ENCODE peak calls at places on chromosomes 16 and 17, in eight cellular contexts. One of them, this sample, is unnamed.

GRCh38 chr17:47324224-47325020 is 667 bp downstream of the EFCAB13 start:
- DNase-seq in SW480: no peak
- DNase-seq in GM23338: peak
- DNase-seq in lower lobe of right lung: peak
- DNase-seq in lower leg skin: peak
- DNase-seq in NCI-H774: peak
- DNase-seq in ELR: peak
- DNase-seq in T1000: peak
- DNase-seq in this sample: no peak

GRCh38 chr17:74345433-74346241 is 16.0 kb downstream of the BTBD17 start:
- DNase-seq in lower leg skin: no peak
- DNase-seq in SW480: no peak
- DNase-seq in lower lobe of right lung: no peak
- DNase-seq in ELR: no peak
- DNase-seq in T1000: no peak
- DNase-seq in NCI-H774: no peak
- DNase-seq in GM23338: no peak
- DNase-seq in this sample: no peak

GRCh38 chr17:63366238-63366561 is 79.9 kb downstream of the CYB561 start:
- DNase-seq in lower leg skin: no peak
- DNase-seq in SW480: no peak
- DNase-seq in lower lobe of right lung: no peak
- DNase-seq in NCI-H774: no peak
- DNase-seq in T1000: no peak
- DNase-seq in GM23338: no peak
- DNase-seq in ELR: peak
- DNase-seq in this sample: no peak

GRCh38 chr17:36104601-36105000 is 974 bp downstream of the CCL4 start:
- DNase-seq in lower lobe of right lung: no peak
- DNase-seq in ELR: no peak
- DNase-seq in GM23338: no peak
- DNase-seq in T1000: no peak
- DNase-seq in lower leg skin: no peak
- DNase-seq in SW480: no peak
- DNase-seq in NCI-H774: no peak
- DNase-seq in this sample: no peak

GRCh38 chr16:74099530-74099929 is 197.1 kb upstream of the PSMD7 start:
- DNase-seq in ELR: no peak
- DNase-seq in lower leg skin: no peak
- DNase-seq in T1000: no peak
- DNase-seq in SW480: no peak
- DNase-seq in GM23338: peak
- DNase-seq in lower lobe of right lung: no peak
- DNase-seq in NCI-H774: no peak
- DNase-seq in this sample: no peak

GRCh38 chr16:84834403-84834772 is 14.6 kb downstream of the CRISPLD2 start:
- DNase-seq in ELR: peak
- DNase-seq in lower leg skin: no peak
- DNase-seq in lower lobe of right lung: no peak
- DNase-seq in NCI-H774: no peak
- DNase-seq in GM23338: no peak
- DNase-seq in T1000: no peak
- DNase-seq in SW480: no peak
- DNase-seq in this sample: no peak

GRCh38 chr17:11290814-11291213 is 49.8 kb downstream of the SHISA6 start:
- DNase-seq in lower lobe of right lung: no peak
- DNase-seq in GM23338: no peak
- DNase-seq in NCI-H774: no peak
- DNase-seq in ELR: no peak
- DNase-seq in lower leg skin: no peak
- DNase-seq in SW480: no peak
- DNase-seq in T1000: no peak
- DNase-seq in this sample: no peak

GRCh38 chr16:1822801-1823200 is 3.8 kb downstream of the HAGH start:
- DNase-seq in lower lobe of right lung: no peak
- DNase-seq in NCI-H774: no peak
- DNase-seq in SW480: no peak
- DNase-seq in lower leg skin: no peak
- DNase-seq in T1000: no peak
- DNase-seq in GM23338: no peak
- DNase-seq in ELR: no peak
- DNase-seq in this sample: no peak

GRCh38 chr17:56694825-56695224 is 101.3 kb downstream of the NOG start:
- DNase-seq in SW480: no peak
- DNase-seq in T1000: no peak
- DNase-seq in lower lobe of right lung: no peak
- DNase-seq in NCI-H774: no peak
- DNase-seq in ELR: no peak
- DNase-seq in lower leg skin: no peak
- DNase-seq in GM23338: no peak
- DNase-seq in this sample: no peak

GRCh38 chr17:62566996-62567578 is 60.4 kb upstream of the MRC2 start:
- DNase-seq in SW480: no peak
- DNase-seq in T1000: no peak
- DNase-seq in lower leg skin: no peak
- DNase-seq in ELR: no peak
- DNase-seq in GM23338: no peak
- DNase-seq in NCI-H774: no peak
- DNase-seq in lower lobe of right lung: no peak
- DNase-seq in this sample: no peak

GRCh38 chr16:48106445-48106844 is 49.3 kb downstream of the ABCC12 start:
- DNase-seq in SW480: no peak
- DNase-seq in lower lobe of right lung: no peak
- DNase-seq in lower leg skin: no peak
- DNase-seq in GM23338: no peak
- DNase-seq in NCI-H774: no peak
- DNase-seq in ELR: no peak
- DNase-seq in T1000: no peak
- DNase-seq in this sample: no peak

GRCh38 chr16:73735018-73735417 is 561.6 kb upstream of the PSMD7 start:
- DNase-seq in GM23338: no peak
- DNase-seq in lower leg skin: no peak
- DNase-seq in SW480: peak
- DNase-seq in lower lobe of right lung: no peak
- DNase-seq in T1000: no peak
- DNase-seq in NCI-H774: no peak
- DNase-seq in ELR: peak
- DNase-seq in this sample: peak

GRCh38 chr17:78692460-78693010 is 89.5 kb downstream of the CYTH1 start:
- DNase-seq in lower leg skin: no peak
- DNase-seq in NCI-H774: no peak
- DNase-seq in lower lobe of right lung: no peak
- DNase-seq in SW480: no peak
- DNase-seq in T1000: no peak
- DNase-seq in GM23338: no peak
- DNase-seq in ELR: no peak
- DNase-seq in this sample: no peak

GRCh38 chr17:79393358-79394038 is 217.4 kb downstream of the RBFOX3 start:
- DNase-seq in NCI-H774: peak
- DNase-seq in ELR: peak
- DNase-seq in T1000: peak
- DNase-seq in SW480: peak
- DNase-seq in lower leg skin: peak
- DNase-seq in lower lobe of right lung: peak
- DNase-seq in GM23338: peak
- DNase-seq in this sample: no peak

GRCh38 chr16:84608281-84608680 is 9.6 kb downstream of the COTL1 start:
- DNase-seq in lower lobe of right lung: no peak
- DNase-seq in T1000: no peak
- DNase-seq in ELR: no peak
- DNase-seq in lower leg skin: no peak
- DNase-seq in SW480: no peak
- DNase-seq in GM23338: no peak
- DNase-seq in NCI-H774: no peak
- DNase-seq in this sample: no peak

GRCh38 chr16:83744521-83744981 is 63.2 kb upstream of the HSBP1 start:
- DNase-seq in GM23338: no peak
- DNase-seq in ELR: peak
- DNase-seq in lower leg skin: peak
- DNase-seq in SW480: peak
- DNase-seq in lower lobe of right lung: peak
- DNase-seq in T1000: peak
- DNase-seq in NCI-H774: no peak
- DNase-seq in this sample: no peak

GRCh38 chr16:73064227-73064995 is 16.5 kb upstream of the ZFHX3 start:
- DNase-seq in lower lobe of right lung: no peak
- DNase-seq in T1000: no peak
- DNase-seq in SW480: no peak
- DNase-seq in lower leg skin: no peak
- DNase-seq in ELR: peak
- DNase-seq in NCI-H774: no peak
- DNase-seq in GM23338: peak
- DNase-seq in this sample: no peak

GRCh38 chr17:49715717-49716279 is 8.0 kb upstream of the SLC35B1 start:
- DNase-seq in NCI-H774: no peak
- DNase-seq in GM23338: no peak
- DNase-seq in lower lobe of right lung: no peak
- DNase-seq in lower leg skin: no peak
- DNase-seq in T1000: no peak
- DNase-seq in ELR: no peak
- DNase-seq in SW480: no peak
- DNase-seq in this sample: no peak

GRCh38 chr16:51636913-51637743 is 486.1 kb upstream of the SALL1 start:
- DNase-seq in T1000: peak
- DNase-seq in GM23338: peak
- DNase-seq in lower lobe of right lung: no peak
- DNase-seq in lower leg skin: no peak
- DNase-seq in SW480: no peak
- DNase-seq in NCI-H774: no peak
- DNase-seq in ELR: peak
- DNase-seq in this sample: no peak

GRCh38 chr17:47727704-47728036 is 5.4 kb upstream of the TBX21 start:
- DNase-seq in SW480: no peak
- DNase-seq in lower leg skin: no peak
- DNase-seq in lower lobe of right lung: peak
- DNase-seq in NCI-H774: no peak
- DNase-seq in GM23338: no peak
- DNase-seq in ELR: no peak
- DNase-seq in T1000: no peak
- DNase-seq in this sample: no peak

GRCh38 chr16:65212791-65213190 is 90.9 kb upstream of the CDH11 start:
- DNase-seq in SW480: no peak
- DNase-seq in GM23338: no peak
- DNase-seq in T1000: no peak
- DNase-seq in ELR: no peak
- DNase-seq in lower leg skin: no peak
- DNase-seq in NCI-H774: no peak
- DNase-seq in lower lobe of right lung: no peak
- DNase-seq in this sample: no peak

GRCh38 chr17:81582769-81583168 is 30.6 kb upstream of the FAAP100 start:
- DNase-seq in lower lobe of right lung: no peak
- DNase-seq in GM23338: no peak
- DNase-seq in T1000: no peak
- DNase-seq in lower leg skin: no peak
- DNase-seq in NCI-H774: no peak
- DNase-seq in ELR: no peak
- DNase-seq in SW480: no peak
- DNase-seq in this sample: no peak

GRCh38 chr16:28110074-28110473 is 46.6 kb upstream of the GSG1L start:
- DNase-seq in lower leg skin: no peak
- DNase-seq in ELR: no peak
- DNase-seq in NCI-H774: no peak
- DNase-seq in lower lobe of right lung: no peak
- DNase-seq in T1000: no peak
- DNase-seq in GM23338: no peak
- DNase-seq in SW480: no peak
- DNase-seq in this sample: peak

GRCh38 chr16:78750611-78751010 is 651.2 kb downstream of the WWOX start:
- DNase-seq in SW480: no peak
- DNase-seq in ELR: no peak
- DNase-seq in T1000: no peak
- DNase-seq in lower lobe of right lung: no peak
- DNase-seq in lower leg skin: no peak
- DNase-seq in GM23338: no peak
- DNase-seq in NCI-H774: no peak
- DNase-seq in this sample: no peak

GRCh38 chr17:56640116-56640515 is 46.6 kb downstream of the NOG start:
- DNase-seq in ELR: no peak
- DNase-seq in GM23338: no peak
- DNase-seq in lower leg skin: no peak
- DNase-seq in SW480: no peak
- DNase-seq in T1000: no peak
- DNase-seq in lower lobe of right lung: no peak
- DNase-seq in NCI-H774: no peak
- DNase-seq in this sample: no peak

GRCh38 chr16:50395763-50396710 is 27.2 kb upstream of the BRD7 start:
- DNase-seq in lower leg skin: peak
- DNase-seq in NCI-H774: no peak
- DNase-seq in GM23338: no peak
- DNase-seq in T1000: no peak
- DNase-seq in SW480: no peak
- DNase-seq in lower lobe of right lung: no peak
- DNase-seq in ELR: no peak
- DNase-seq in this sample: no peak

GRCh38 chr17:48175692-48176450 is 68.3 kb downstream of the SNX11 start:
- DNase-seq in lower lobe of right lung: no peak
- DNase-seq in NCI-H774: no peak
- DNase-seq in GM23338: no peak
- DNase-seq in lower leg skin: no peak
- DNase-seq in SW480: no peak
- DNase-seq in T1000: peak
- DNase-seq in ELR: peak
- DNase-seq in this sample: peak

GRCh38 chr17:49901460-49902331 is 53.8 kb upstream of the TAC4 start:
- DNase-seq in ELR: peak
- DNase-seq in NCI-H774: no peak
- DNase-seq in GM23338: peak
- DNase-seq in T1000: no peak
- DNase-seq in lower leg skin: no peak
- DNase-seq in SW480: peak
- DNase-seq in lower lobe of right lung: peak
- DNase-seq in this sample: no peak

GRCh38 chr17:79137791-79138190 is 63.2 kb downstream of the ENGASE start:
- DNase-seq in ELR: no peak
- DNase-seq in T1000: no peak
- DNase-seq in lower lobe of right lung: no peak
- DNase-seq in SW480: no peak
- DNase-seq in lower leg skin: no peak
- DNase-seq in GM23338: no peak
- DNase-seq in NCI-H774: no peak
- DNase-seq in this sample: no peak

GRCh38 chr16:29698484-29699323 is 19.7 kb downstream of the QPRT start:
- DNase-seq in NCI-H774: no peak
- DNase-seq in ELR: no peak
- DNase-seq in lower lobe of right lung: peak
- DNase-seq in lower leg skin: no peak
- DNase-seq in SW480: no peak
- DNase-seq in GM23338: peak
- DNase-seq in T1000: no peak
- DNase-seq in this sample: no peak

This sample was measured in non-pigmented ciliary epithelial cell.